ENCODE peak calls at places on chromosome 11, in nine cellular contexts. Z, C, V, P, R, H, I, A and O are unnamed samples. For H3K4me1, the result is how much of the 10 kb centered on the place peaks cover.

GRCh38 chr11:93613432-93613831 is 48.0 kb upstream of the CEP295 start:
- DNase-seq in Z (no peak), C (no peak), V (no peak), P (no peak), R (no peak), H (no peak), I (no peak), A (no peak), O (no peak)

GRCh38 chr11:93005239-93005638 is 35.8 kb downstream of the MTNR1B start:
- DNase-seq in Z (no peak), C (no peak), V (no peak), P (no peak), R (no peak), H (no peak), I (no peak), A (no peak), O (no peak)

GRCh38 chr11:36265793-36266628 is 23.2 kb downstream of the COMMD9 start:
- DNase-seq in Z (peak), C (peak), V (peak), P (peak), R (no peak), H (peak), I (peak), A (peak), O (no peak)

GRCh38 chr11:118396097-118396501 is 5.3 kb upstream of the ATP5MG start:
- DNase-seq in Z (no peak), C (no peak), V (no peak), P (no peak), R (no peak), H (no peak), I (no peak), A (no peak), O (no peak)

GRCh38 chr11:61332823-61333637 is at the start of the genes DDB1 and TKFC:
- DNase-seq in Z (peak), C (peak), V (peak), P (peak), R (peak), H (peak), I (peak), A (peak), O (peak)

GRCh38 chr11:122779047-122779629 is 59.2 kb upstream of the CRTAM start:
- DNase-seq in Z (no peak), C (no peak), V (no peak), P (no peak), R (no peak), H (no peak), I (no peak), A (no peak), O (no peak)

GRCh38 chr11:26572770-26573402 is 823 bp upstream of the MUC15 start:
- DNase-seq in Z (no peak), C (no peak), V (no peak), P (no peak), R (no peak), H (no peak), I (no peak), A (no peak), O (no peak)

GRCh38 chr11:111422494-111423249 is 43.6 kb upstream of the POU2AF1 start:
- DNase-seq in Z (peak), C (peak), V (peak), P (peak), R (no peak), H (peak), I (peak), A (peak), O (no peak)

GRCh38 chr11:99693941-99694492 is 673.3 kb downstream of the CNTN5 start:
- DNase-seq in Z (no peak), C (peak), V (no peak), P (no peak), R (no peak), H (no peak), I (no peak), A (peak), O (no peak)

GRCh38 chr11:29449280-29450074 is 567.4 kb downstream of the KCNA4 start:
- DNase-seq in Z (no peak), C (no peak), V (no peak), P (no peak), R (no peak), H (no peak), I (no peak), A (no peak), O (no peak)

GRCh38 chr11:95138448-95138847 is 48.8 kb downstream of the ENDOD1 start:
- DNase-seq in Z (no peak), C (no peak), V (no peak), P (no peak), R (no peak), H (peak), I (no peak), A (no peak), O (no peak)

GRCh38 chr11:8987446-8987845 is 16.4 kb downstream of the NRIP3 start:
- DNase-seq in Z (no peak), C (no peak), V (no peak), P (no peak), R (no peak), H (no peak), I (no peak), A (no peak), O (no peak)

GRCh38 chr11:119366690-119367620 is 14.5 kb downstream of the USP2 start:
- DNase-seq in Z (no peak), C (no peak), V (no peak), P (no peak), R (no peak), H (no peak), I (no peak), A (no peak), O (no peak)

GRCh38 chr11:86577663-86578636 is 94.5 kb downstream of the ME3 start:
- DNase-seq in Z (peak), C (peak), V (peak), P (peak), R (no peak), H (no peak), I (no peak), A (peak), O (peak)

GRCh38 chr11:39149214-39149613 is 2310.2 kb downstream of the LRRC4C start:
- DNase-seq in Z (no peak), C (no peak), V (no peak), P (no peak), R (no peak), H (no peak), I (peak), A (no peak), O (no peak)

GRCh38 chr11:11171854-11172253 is 181.2 kb downstream of the CSNK2A3 start:
- DNase-seq in Z (no peak), C (no peak), V (no peak), P (no peak), R (peak), H (no peak), I (no peak), A (no peak), O (no peak)

GRCh38 chr11:75820636-75821035 is 5.6 kb downstream of the UVRAG start:
- DNase-seq in Z (no peak), C (no peak), V (no peak), P (no peak), R (no peak), H (no peak), I (no peak), A (no peak), O (no peak)

GRCh38 chr11:10627816-10628215 is 59.4 kb upstream of the LYVE1 start:
- DNase-seq in Z (no peak), C (no peak), V (no peak), P (no peak), R (no peak), H (no peak), I (no peak), A (no peak), O (no peak)

GRCh38 chr11:94876222-94876621 is 97.1 kb downstream of the CWC15 start:
- DNase-seq in Z (no peak), C (no peak), V (no peak), P (no peak), R (no peak), H (no peak), I (no peak), A (no peak), O (peak)

GRCh38 chr11:58658553-58659080 is 36.2 kb downstream of the CNTF start:
- DNase-seq in Z (no peak), C (no peak), V (no peak), P (no peak), R (no peak), H (no peak), I (no peak), A (no peak), O (no peak)

GRCh38 chr11:59708537-59708936 is 5.1 kb downstream of the OR10V1 start:
- DNase-seq in Z (no peak), C (no peak), V (no peak), P (no peak), R (no peak), H (no peak), I (no peak), A (no peak), O (no peak)

GRCh38 chr11:133303262-133303661 is 229.0 kb downstream of the OPCML start:
- DNase-seq in Z (no peak), C (no peak), V (no peak), P (no peak), R (no peak), H (no peak), I (no peak), A (no peak), O (no peak)

GRCh38 chr11:8814209-8814922 is 96.6 kb upstream of the AKIP1 start:
- DNase-seq in Z (no peak), C (no peak), V (no peak), P (peak), R (no peak), H (no peak), I (no peak), A (no peak), O (no peak)

GRCh38 chr11:133712235-133712634 is 133.1 kb downstream of the SPATA19 start:
- DNase-seq in Z (no peak), C (no peak), V (no peak), P (no peak), R (no peak), H (no peak), I (no peak), A (no peak), O (no peak)

GRCh38 chr11:106231591-106231990 is 154.1 kb downstream of the AASDHPPT start:
- DNase-seq in Z (no peak), C (no peak), V (no peak), P (no peak), R (no peak), H (no peak), I (no peak), A (no peak), O (no peak)

GRCh38 chr11:105179542-105180278 is 40.1 kb upstream of the CARD18 start:
- DNase-seq in Z (no peak), C (peak), V (no peak), P (no peak), R (no peak), H (no peak), I (no peak), A (no peak), O (no peak)

GRCh38 chr11:74380746-74381439 is 17.3 kb downstream of the PGM2L1 start:
- DNase-seq in Z (no peak), C (no peak), V (no peak), P (peak), R (no peak), H (no peak), I (peak), A (peak), O (no peak)

GRCh38 chr11:8228206-8228605 is 35.5 kb downstream of the LMO1 start:
- DNase-seq in Z (no peak), C (no peak), V (no peak), P (no peak), R (no peak), H (no peak), I (no peak), A (no peak), O (no peak)

GRCh38 chr11:72553748-72554147 is 119.4 kb upstream of the CLPB start:
- DNase-seq in Z (no peak), C (no peak), V (no peak), P (no peak), R (no peak), H (peak), I (no peak), A (peak), O (no peak)

GRCh38 chr11:59967677-59968394 is 4.0 kb downstream of the OOSP4A start:
- DNase-seq in Z (no peak), C (no peak), V (no peak), P (no peak), R (no peak), H (peak), I (no peak), A (no peak), O (no peak)

GRCh38 chr11:10982695-10983492 is 125.0 kb upstream of the ZBED5 start:
- DNase-seq in Z (no peak), C (no peak), V (no peak), P (no peak), R (no peak), H (peak), I (no peak), A (peak), O (no peak)

GRCh38 chr11:5600374-5600851 is 4.0 kb downstream of the TRIM6 start:
- DNase-seq in Z (peak), C (peak), V (peak), P (peak), R (peak), H (peak), I (peak), A (peak), O (no peak)

GRCh38 chr11:92894197-92894596 is 75.3 kb upstream of the MTNR1B start:
- DNase-seq in Z (no peak), C (no peak), V (no peak), P (no peak), R (no peak), H (no peak), I (no peak), A (no peak), O (no peak)

GRCh38 chr11:117817213-117818035 is 7.1 kb downstream of the FXYD2 start:
- DNase-seq in Z (peak), C (peak), V (peak), P (peak), R (peak), H (peak), I (peak), A (peak), O (peak)

GRCh38 chr11:124745835-124746620 is 6.0 kb downstream of the VSIG2 start:
- DNase-seq in Z (no peak), C (no peak), V (no peak), P (peak), R (no peak), H (no peak), I (no peak), A (peak), O (no peak)
- H3K4me1 ChIP-seq in Z (under half), C (under half), V (under half), P (under half), R (under half), H (under half), I (half or more), A (under half), O (under half)

GRCh38 chr11:67463680-67464410 is 5.2 kb downstream of the TMEM134 start:
- DNase-seq in Z (no peak), C (peak), V (peak), P (peak), R (no peak), H (peak), I (peak), A (peak), O (no peak)

GRCh38 chr11:67466367-67466766 is 2.7 kb downstream of the TMEM134 start:
- DNase-seq in Z (no peak), C (no peak), V (no peak), P (no peak), R (no peak), H (no peak), I (no peak), A (no peak), O (no peak)

GRCh38 chr11:67465190-67465522 is 3.9 kb downstream of the TMEM134 start:
- DNase-seq in Z (no peak), C (peak), V (no peak), P (no peak), R (no peak), H (no peak), I (peak), A (peak), O (no peak)

GRCh38 chr11:67463186-67463585 is 5.9 kb downstream of the TMEM134 start:
- DNase-seq in Z (no peak), C (no peak), V (no peak), P (no peak), R (no peak), H (peak), I (no peak), A (no peak), O (no peak)

GRCh38 chr11:67464411-67465189 is 4.5 kb downstream of the TMEM134 start:
- DNase-seq in Z (peak), C (peak), V (peak), P (peak), R (peak), H (peak), I (peak), A (peak), O (peak)
- TF ChIP-seq POLR2A in Z (no peak), C (peak), V (no peak), P (peak), R (peak), H (peak), I (no peak), A (peak), O (no peak)

GRCh38 chr11:65471410-65471762 is 27.5 kb upstream of the MALAT1 start:
- DNase-seq in Z (peak), C (peak), V (no peak), P (peak), R (no peak), H (peak), I (peak), A (peak), O (no peak)
- TF ChIP-seq EP300 in Z (no peak), C (no peak), V (no peak), P (peak), R (no peak), H (no peak), I (peak), A (no peak), O (peak)

DNA sequence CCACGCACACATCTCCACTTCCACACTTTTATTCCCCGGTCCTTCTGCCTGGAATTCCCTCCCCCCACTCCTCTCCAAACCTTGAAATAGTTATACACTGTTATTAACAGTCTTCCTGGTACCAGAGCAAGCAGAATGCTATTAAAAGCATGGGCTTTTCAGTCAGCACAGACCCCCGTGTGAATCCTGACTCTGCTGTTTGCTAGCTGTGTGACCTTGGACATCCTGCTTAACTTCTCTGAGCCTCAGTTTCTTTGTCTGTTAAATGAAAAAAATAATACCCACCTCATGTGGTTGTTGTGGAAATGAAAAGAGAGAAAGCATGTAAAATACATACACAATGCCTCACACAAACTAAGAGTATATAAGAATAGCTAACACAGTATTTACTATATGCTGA is 39.6 kb downstream of the AHNAK start:
- DNase-seq in Z (peak), C (no peak), V (no peak), P (no peak), R (no peak), H (no peak), I (no peak), A (no peak), O (no peak)
- H3K4me1 ChIP-seq in Z (under half), C (half or more), V (under half), P (half or more), R (under half), H (under half), I (under half), A (half or more), O (half or more)

DNA sequence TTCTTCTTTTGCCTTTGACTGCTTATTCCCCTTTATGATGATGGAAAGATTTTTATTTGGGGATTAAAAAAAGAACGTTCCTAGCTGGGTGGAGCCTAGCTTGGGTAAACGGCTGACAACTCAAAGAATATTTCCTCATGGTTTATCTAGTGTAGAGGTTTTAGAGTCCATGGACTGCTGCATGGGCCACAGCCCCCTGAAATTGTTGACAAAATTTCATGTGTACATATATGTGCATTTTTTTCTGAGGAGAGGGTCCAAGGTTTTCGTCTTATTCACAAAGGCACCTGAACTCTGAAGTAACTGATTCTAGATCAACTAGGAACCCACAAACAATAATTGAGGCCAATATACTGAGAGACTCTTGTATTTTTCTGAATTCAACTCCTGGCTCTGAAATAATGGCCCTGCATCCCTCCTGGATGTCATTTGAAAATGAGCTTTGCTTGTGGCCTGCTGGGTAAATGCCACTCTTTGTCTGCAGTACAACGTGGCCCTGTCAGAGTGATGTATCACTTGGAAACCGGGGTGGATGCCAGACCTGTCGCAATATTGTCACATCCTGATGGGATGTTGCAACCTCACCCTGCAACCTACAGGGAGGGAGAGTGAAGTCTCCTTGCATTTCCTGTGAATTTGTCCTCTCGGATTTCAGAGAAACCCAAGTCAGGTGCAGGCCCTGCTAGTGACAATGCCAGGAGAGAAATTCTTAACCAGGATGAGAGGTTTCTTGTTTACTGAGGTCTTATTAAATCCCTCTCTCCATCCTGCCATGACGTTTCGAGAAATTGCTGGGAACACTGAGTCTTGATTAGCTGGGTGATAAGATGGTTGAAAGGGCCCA is 33.8 kb downstream of the EHF start:
- DNase-seq in Z (no peak), C (peak), V (peak), P (no peak), R (no peak), H (peak), I (peak), A (peak), O (no peak)
- TF ChIP-seq POLR2A in Z (no peak), C (peak), V (no peak), P (no peak), R (no peak), H (no peak), I (no peak), A (no peak), O (no peak)

GRCh38 chr11:96279018-96279417 is 64.0 kb downstream of the MAML2 start:
- DNase-seq in Z (no peak), C (no peak), V (no peak), P (no peak), R (no peak), H (peak), I (no peak), A (no peak), O (no peak)

GRCh38 chr11:96277696-96278038 is 65.3 kb downstream of the MAML2 start:
- DNase-seq in Z (no peak), C (no peak), V (no peak), P (no peak), R (no peak), H (no peak), I (no peak), A (no peak), O (no peak)

GRCh38 chr11:96280444-96280843 is 62.6 kb downstream of the MAML2 start:
- DNase-seq in Z (no peak), C (no peak), V (no peak), P (no peak), R (no peak), H (no peak), I (no peak), A (no peak), O (no peak)

GRCh38 chr11:96278039-96278897 is 64.7 kb downstream of the MAML2 start:
- DNase-seq in Z (no peak), C (no peak), V (no peak), P (no peak), R (no peak), H (no peak), I (no peak), A (no peak), O (no peak)

GRCh38 chr11:96279421-96280290 is 63.3 kb downstream of the MAML2 start:
- DNase-seq in Z (no peak), C (no peak), V (no peak), P (no peak), R (no peak), H (peak), I (no peak), A (no peak), O (no peak)
- TF ChIP-seq EP300 in Z (no peak), C (no peak), V (no peak), P (no peak), R (no peak), H (no peak), I (no peak), A (no peak), O (no peak)

GRCh38 chr11:96314326-96315050 is 28.5 kb downstream of the MAML2 start:
- DNase-seq in Z (no peak), C (no peak), V (no peak), P (peak), R (no peak), H (no peak), I (no peak), A (peak), O (no peak)
- H3K4me1 ChIP-seq in Z (under half), C (under half), V (under half), P (under half), R (under half), H (under half), I (under half), A (under half), O (half or more)

GRCh38 chr11:64870893-64871849 is 7.2 kb downstream of the EHD1 start:
- DNase-seq in Z (no peak), C (no peak), V (no peak), P (peak), R (no peak), H (no peak), I (no peak), A (no peak), O (no peak)

GRCh38 chr11:64869571-64870175 is 8.7 kb downstream of the EHD1 start:
- DNase-seq in Z (no peak), C (peak), V (no peak), P (no peak), R (no peak), H (no peak), I (no peak), A (no peak), O (no peak)

GRCh38 chr11:64868904-64869570 is 9.4 kb downstream of the EHD1 start:
- DNase-seq in Z (peak), C (no peak), V (no peak), P (no peak), R (no peak), H (no peak), I (no peak), A (peak), O (no peak)

GRCh38 chr11:64867748-64868462 is 10.5 kb downstream of the EHD1 start:
- DNase-seq in Z (no peak), C (no peak), V (no peak), P (no peak), R (no peak), H (no peak), I (no peak), A (no peak), O (no peak)

GRCh38 chr11:64870176-64870892 is 8.1 kb downstream of the EHD1 start:
- DNase-seq in Z (no peak), C (peak), V (no peak), P (peak), R (no peak), H (peak), I (no peak), A (no peak), O (no peak)
- TF ChIP-seq POLR2A in Z (no peak), C (no peak), V (no peak), P (no peak), R (peak), H (no peak), I (no peak), A (no peak), O (no peak)